ENCODE peak calls at places on chromosomes 16 and 17, in six cellular contexts. J is BE2C, U is PC-9, I is colonic mucosa, T is ascending aorta, C is testis. B is an unnamed sample.

GRCh38 chr17:78204387-78205123 is 9.5 kb upstream of the BIRC5 start:
- DNase-seq in J (no peak), U (no peak), I (no peak), T (no peak), C (no peak), B (no peak)

GRCh38 chr17:44987883-44988195 is 19.7 kb upstream of the C1QL1 start:
- DNase-seq in J (no peak), U (no peak), I (no peak), T (no peak), C (no peak), B (no peak)

GRCh38 chr16:78292726-78293380 is 193.4 kb downstream of the WWOX start:
- DNase-seq in J (no peak), U (no peak), I (peak; percentile 27), T (no peak), C (no peak), B (no peak)

GRCh38 chr17:76791053-76791980 is 53.4 kb downstream of the MFSD11 start:
- DNase-seq in J (peak; percentile 50), U (no peak), I (no peak), T (no peak), C (no peak), B (no peak)

GRCh38 chr17:61774724-61775123 is 88.6 kb downstream of the BRIP1 start:
- DNase-seq in J (no peak), U (no peak), I (no peak), T (no peak), C (no peak), B (no peak)

GRCh38 chr17:79798296-79799173 is 1.7 kb upstream of the CBX8 start:
- DNase-seq in J (no peak), U (no peak), I (no peak), T (no peak), C (no peak), B (no peak)

GRCh38 chr16:12340151-12340733 is 363.7 kb downstream of the SNX29 start:
- DNase-seq in J (no peak), U (no peak), I (peak; percentile 51), T (no peak), C (peak; percentile 63), B (no peak)

GRCh38 chr16:89119661-89120141 is 26.0 kb downstream of the ACSF3 start:
- DNase-seq in J (no peak), U (no peak), I (no peak), T (no peak), C (no peak), B (no peak)

GRCh38 chr17:82907797-82908261 is 68.0 kb upstream of the ZNF750 start:
- DNase-seq in J (no peak), U (no peak), I (no peak), T (no peak), C (peak; percentile 54), B (no peak)

GRCh38 chr16:71303938-71304337 is 14.7 kb upstream of the CMTR2 start:
- DNase-seq in J (no peak), U (peak; percentile 76), I (no peak), T (no peak), C (no peak), B (no peak)

GRCh38 chr16:57194512-57194911 is 8.4 kb downstream of the RSPRY1 start:
- DNase-seq in J (no peak), U (peak; percentile 91), I (no peak), T (no peak), C (no peak), B (no peak)

GRCh38 chr16:76947694-76948093 is 243.3 kb upstream of the MON1B start:
- DNase-seq in J (peak; percentile 62), U (no peak), I (no peak), T (no peak), C (no peak), B (no peak)

GRCh38 chr17:29844339-29845048 is 85.5 kb downstream of the SSH2 start:
- DNase-seq in J (peak; percentile 64), U (no peak), I (no peak), T (no peak), C (no peak), B (no peak)

GRCh38 chr17:75634754-75635609 is 1.7 kb downstream of the SMIM5 start:
- DNase-seq in J (no peak), U (no peak), I (no peak), T (no peak), C (no peak), B (no peak)

GRCh38 chr17:28744104-28744801 is 442 bp downstream of the TRAF4 start:
- DNase-seq in J (peak; percentile 30), U (peak; percentile 35), I (peak; percentile 76), T (no peak), C (peak; percentile 72), B (no peak)

GRCh38 chr16:65537336-65537735 is 415.5 kb upstream of the CDH11 start:
- DNase-seq in J (no peak), U (no peak), I (no peak), T (no peak), C (no peak), B (no peak)

GRCh38 chr17:73232587-73233373 is 28.9 kb downstream of the CPSF4L start:
- DNase-seq in J (no peak), U (no peak), I (peak; percentile 58), T (no peak), C (peak; percentile 40), B (no peak)

GRCh38 chr17:413016-413350 is 60.4 kb upstream of the RPH3AL start:
- DNase-seq in J (no peak), U (no peak), I (no peak), T (no peak), C (no peak), B (no peak)
- H3K4me1 ChIP-seq in J (no peaks in the 10 kb centered on the region), U (peaks cover 11% of the 10 kb centered on the region), I (peaks cover 15% of the 10 kb centered on the region), T (peaks cover 3% of the 10 kb centered on the region), C (peaks cover 9% of the 10 kb centered on the region), B (peaks cover 6% of the 10 kb centered on the region)

DNA sequence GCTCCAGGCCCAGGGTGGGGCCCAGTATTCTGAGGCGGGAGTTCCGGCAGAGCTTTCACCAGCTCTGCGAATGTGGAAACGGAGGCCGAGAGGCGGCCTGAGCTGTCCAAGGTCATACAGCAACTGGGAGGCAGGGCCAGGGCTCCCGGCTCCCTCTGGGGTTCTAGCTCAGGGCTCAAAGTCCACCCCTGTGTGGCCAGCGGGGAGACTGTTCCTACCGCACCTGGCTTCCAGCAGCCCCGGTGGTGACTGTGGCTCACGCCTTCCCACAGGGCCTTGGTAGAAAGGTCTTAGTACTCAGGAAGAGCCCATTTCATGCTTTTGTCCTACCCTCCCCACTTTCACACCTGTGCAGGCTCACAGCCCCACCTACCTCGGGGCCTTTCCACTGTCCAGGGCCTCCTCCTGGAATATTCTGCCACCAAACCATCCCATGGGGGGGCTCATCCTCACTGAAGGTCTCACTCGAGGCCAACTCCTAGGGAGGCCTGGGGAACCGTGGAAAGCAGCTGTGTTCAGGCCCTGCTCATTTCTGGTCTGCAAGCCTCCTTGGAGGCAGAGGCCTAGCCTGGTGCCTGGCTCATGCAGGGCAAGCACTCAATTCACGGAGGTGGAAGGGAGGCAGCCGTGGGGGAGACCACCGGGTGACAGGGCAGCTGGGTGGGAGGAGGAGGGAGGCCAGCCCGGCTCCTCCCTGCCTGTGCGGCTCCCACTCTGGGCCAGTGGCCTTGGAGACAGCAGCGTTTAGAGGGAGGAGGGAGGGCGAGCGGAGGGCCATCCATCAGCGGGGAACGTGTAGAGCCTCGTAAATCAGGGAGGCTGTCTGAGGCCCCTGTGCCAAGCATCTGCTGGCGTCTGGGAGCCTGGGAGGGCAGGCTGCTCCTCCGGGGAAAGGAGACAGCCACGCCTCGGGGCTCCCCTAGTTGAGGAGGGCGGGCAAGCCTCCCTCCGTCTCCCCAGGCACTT is 12.7 kb upstream of the DOC2B start:
- DNase-seq in J (no peak), U (no peak), I (no peak), T (no peak), C (peak; percentile 63), B (no peak)
- H3K27me3 ChIP-seq in J (no peaks in the 10 kb centered on the region), U (peaks cover 62% of the 10 kb centered on the region), I (no peaks in the 10 kb centered on the region), T (no peaks in the 10 kb centered on the region), C (no peaks in the 10 kb centered on the region), B (peaks cover 37% of the 10 kb centered on the region)

GRCh38 chr17:57356153-57356721 is 99.9 kb downstream of the MSI2 start:
- DNase-seq in J (no peak), U (no peak), I (no peak), T (no peak), C (peak; percentile 32), B (no peak)

GRCh38 chr17:57357392-57357784 is 101.1 kb downstream of the MSI2 start:
- DNase-seq in J (no peak), U (peak; percentile 58), I (no peak), T (peak; percentile 48), C (peak; percentile 80), B (no peak)

GRCh38 chr17:57356722-57357391 is 100.5 kb downstream of the MSI2 start:
- DNase-seq in J (no peak), U (no peak), I (no peak), T (no peak), C (peak; percentile 34), B (no peak)

GRCh38 chr17:57360266-57360665 is 103.9 kb downstream of the MSI2 start:
- DNase-seq in J (no peak), U (no peak), I (no peak), T (no peak), C (no peak), B (no peak)

DNA sequence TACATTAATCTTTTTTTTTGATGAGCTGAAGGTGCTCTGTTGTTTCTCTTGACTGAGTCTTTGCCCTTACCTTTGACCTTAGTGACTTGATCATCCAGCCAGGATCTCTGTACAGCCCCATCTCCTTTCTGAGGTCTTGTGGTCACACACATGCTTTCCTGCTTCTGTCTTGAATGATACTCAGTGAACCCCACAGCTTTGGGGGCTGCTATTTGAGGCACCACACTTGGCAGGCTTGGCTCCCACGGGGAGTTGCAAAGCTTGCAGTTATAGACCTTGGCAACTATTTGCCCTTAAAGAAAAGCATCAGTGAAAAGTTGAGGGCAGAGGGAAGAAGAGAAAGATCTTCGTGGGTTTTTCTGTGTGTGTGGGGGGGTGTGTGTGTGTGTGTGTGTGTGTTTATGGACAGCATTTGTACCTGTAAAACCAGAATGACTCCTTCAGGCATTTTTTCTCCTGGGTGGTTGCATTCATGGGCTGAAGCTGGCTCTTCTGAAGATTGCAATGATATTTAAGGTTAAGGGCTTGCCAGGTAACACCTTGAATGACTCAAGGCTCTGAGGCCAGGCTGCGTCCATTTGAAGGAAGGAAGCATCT is 101.6 kb downstream of the MSI2 start:
- DNase-seq in J (no peak), U (peak; percentile 95), I (no peak), T (no peak), C (no peak), B (no peak)
- H3K4me1 ChIP-seq in J (peaks cover 7% of the 10 kb centered on the region), U (peaks cover 9% of the 10 kb centered on the region), I (no peaks in the 10 kb centered on the region), T (no peaks in the 10 kb centered on the region), C (peaks cover 25% of the 10 kb centered on the region), B (no peaks in the 10 kb centered on the region)

GRCh38 chr16:1338119-1338730 is 4.8 kb downstream of the BAIAP3 start:
- DNase-seq in J (peak; percentile 78), U (peak; percentile 48), I (peak; percentile 52), T (no peak), C (no peak), B (no peak)
- H3K27me3 ChIP-seq in J (peaks cover 61% of the 10 kb centered on the region), U (no peaks in the 10 kb centered on the region), I (peaks cover 32% of the 10 kb centered on the region), T (peaks cover 19% of the 10 kb centered on the region), C (no peaks in the 10 kb centered on the region), B (peaks cover 67% of the 10 kb centered on the region)

GRCh38 chr17:40535438-40535837 is 29.8 kb downstream of the CCR7 start:
- DNase-seq in J (no peak), U (no peak), I (no peak), T (no peak), C (no peak), B (no peak)
- H3K4me1 ChIP-seq in J (no peaks in the 10 kb centered on the region), U (peaks cover 26% of the 10 kb centered on the region), I (peaks cover 6% of the 10 kb centered on the region), T (peaks cover 5% of the 10 kb centered on the region), C (peaks cover 51% of the 10 kb centered on the region), B (peaks cover 46% of the 10 kb centered on the region)